ENCODE peak calls at places on chromosomes 7 and 10, in seven cellular contexts. D, U, V, S, I, B and E are unnamed samples.

GRCh38 chr7:116598846-116599245 is 73.2 kb upstream of the MET start:
- DNase-seq in I (no peak), D (no peak), V (no peak), B (no peak), U (no peak), S (no peak), E (no peak)

GRCh38 chr7:136509466-136509865 is 359.0 kb upstream of the CHRM2 start:
- DNase-seq in B (no peak), U (no peak), I (no peak), S (no peak), V (no peak), D (no peak), E (no peak)

GRCh38 chr10:87817291-87817872 is 644 bp downstream of the ATAD1 start:
- DNase-seq in S (peak), I (no peak), B (no peak), V (no peak), U (no peak), D (no peak), E (no peak)

GRCh38 chr10:69807696-69808095 is 6.0 kb downstream of the COL13A1 start:
- DNase-seq in I (no peak), V (no peak), D (no peak), S (peak), U (no peak), B (no peak), E (no peak)

GRCh38 chr10:103768345-103768744 is 87.0 kb downstream of the SH3PXD2A start:
- DNase-seq in U (no peak), B (no peak), S (no peak), I (no peak), D (no peak), V (no peak), E (no peak)

GRCh38 chr7:20959281-20959680 is 172.6 kb upstream of the SP8 start:
- DNase-seq in D (no peak), B (no peak), V (no peak), U (no peak), S (no peak), I (no peak), E (no peak)

GRCh38 chr7:33720870-33721269 is 184.5 kb upstream of the BMPER start:
- DNase-seq in I (no peak), V (no peak), U (no peak), B (no peak), D (no peak), S (no peak), E (no peak)

GRCh38 chr7:143269254-143269653 is 6.0 kb downstream of the GSTK1 start:
- DNase-seq in V (no peak), U (no peak), S (no peak), I (no peak), B (no peak), D (no peak), E (no peak)

GRCh38 chr7:4164556-4164955 is 517.5 kb upstream of the FOXK1 start:
- DNase-seq in S (no peak), U (no peak), B (no peak), V (no peak), I (no peak), D (no peak), E (no peak)

GRCh38 chr10:38118072-38118807 is 24.1 kb downstream of the ZNF37A start:
- DNase-seq in U (peak), D (no peak), I (no peak), B (no peak), V (no peak), S (peak), E (no peak)

GRCh38 chr7:141754939-141755338 is 9.0 kb upstream of the TAS2R3 start:
- DNase-seq in V (no peak), S (no peak), B (no peak), I (no peak), D (no peak), U (peak), E (no peak)

GRCh38 chr10:87886635-87887034 is 23.2 kb downstream of the PTEN start:
- DNase-seq in B (no peak), D (no peak), V (no peak), U (no peak), I (no peak), S (no peak), E (no peak)

GRCh38 chr10:44696496-44696895 is 214.6 kb upstream of the TMEM72 start:
- DNase-seq in B (no peak), S (peak), I (no peak), D (no peak), U (peak), V (no peak), E (no peak)

GRCh38 chr7:117716707-117717294 is 156.4 kb downstream of the CTTNBP2 start:
- DNase-seq in D (no peak), V (peak), B (no peak), U (no peak), I (no peak), S (no peak), E (no peak)

GRCh38 chr10:70441877-70442205 is 360 bp upstream of the NODAL start:
- DNase-seq in I (no peak), B (no peak), V (no peak), U (no peak), D (no peak), S (no peak), E (peak)

GRCh38 chr10:73586583-73586984 is 4.6 kb downstream of the USP54 start:
- DNase-seq in D (no peak), U (no peak), S (peak), B (no peak), V (peak), I (no peak), E (no peak)

GRCh38 chr7:28818996-28819395 is 139.1 kb downstream of the TRIL start:
- DNase-seq in B (no peak), V (no peak), I (no peak), S (no peak), D (no peak), U (no peak), E (no peak)

GRCh38 chr10:86110156-86110786 is 256.3 kb downstream of the GRID1 start:
- DNase-seq in D (no peak), V (no peak), U (no peak), I (no peak), S (no peak), B (no peak), E (no peak)

GRCh38 chr7:93314449-93314848 is 82.3 kb downstream of the VPS50 start:
- DNase-seq in D (no peak), V (no peak), S (no peak), I (no peak), U (no peak), B (no peak), E (no peak)

GRCh38 chr7:94414481-94414880 is 19.8 kb downstream of the COL1A2 start:
- DNase-seq in D (no peak), V (no peak), U (no peak), B (no peak), I (no peak), S (peak), E (no peak)

GRCh38 chr7:111647881-111648280 is 85.6 kb upstream of the IMMP2L start:
- DNase-seq in S (no peak), V (no peak), I (no peak), D (no peak), B (no peak), U (no peak), E (no peak)

GRCh38 chr7:24755541-24756416 is 1.5 kb downstream of the GSDME start:
- DNase-seq in I (no peak), S (peak), V (no peak), U (no peak), B (no peak), D (no peak), E (no peak)

GRCh38 chr7:70042533-70042932 is 444.3 kb downstream of the AUTS2 start:
- DNase-seq in B (no peak), U (peak), S (peak), V (no peak), I (no peak), D (no peak), E (no peak)

GRCh38 chr10:88234332-88234731 is 348.8 kb downstream of the RNLS start:
- DNase-seq in D (no peak), I (no peak), S (no peak), U (no peak), B (no peak), V (peak), E (no peak)

GRCh38 chr7:135672560-135673359 is 10.4 kb downstream of the STMP1 start:
- DNase-seq in V (no peak), B (no peak), D (no peak), S (peak), I (no peak), U (peak), E (no peak)

GRCh38 chr10:13920031-13920430 is 333.3 kb downstream of the PRPF18 start:
- DNase-seq in V (no peak), D (no peak), I (no peak), B (no peak), U (no peak), S (no peak), E (no peak)

GRCh38 chr7:99525713-99526440 is 21.4 kb downstream of the ZKSCAN5 start:
- DNase-seq in V (no peak), I (no peak), S (no peak), D (no peak), U (no peak), B (no peak), E (no peak)

GRCh38 chr10:133318494-133319127 is 9.9 kb downstream of the ZNF511 start:
- DNase-seq in D (peak), S (peak), V (peak), I (no peak), B (peak), U (peak), E (peak)

GRCh38 chr7:118452128-118452527 is 227.6 kb downstream of the ANKRD7 start:
- DNase-seq in B (no peak), I (no peak), S (no peak), D (no peak), U (no peak), V (no peak), E (no peak)

GRCh38 chr10:119139464-119140067 is 25.9 kb downstream of the SFXN4 start:
- DNase-seq in I (no peak), B (peak), U (peak), D (peak), V (peak), S (no peak), E (no peak)